ENCODE peak calls at places on chromosomes 11 and 22, in four cellular contexts. F is SW 1271; I is neural progenitor cell; U is CD8-positive, alpha-beta memory T cell. T is an unnamed sample.

GRCh38 chr11:123202155-123202714 is 7.2 kb upstream of the CLMP start:
- DNase-seq in F (no peak), U (no peak), I (peak; percentile 52), T (peak; percentile 83)

GRCh38 chr22:43811777-43812148 is 342 bp downstream of the EFCAB6 start:
- DNase-seq in U (no peak), I (no peak), F (no peak), T (peak; percentile 68)

GRCh38 chr11:133898031-133898769 is 52.9 kb upstream of the SPATA19 start:
- DNase-seq in U (no peak), I (peak; percentile 24), F (no peak), T (peak; percentile 56)

GRCh38 chr22:38758276-38758945 is 2.6 kb upstream of the SUN2 start:
- DNase-seq in I (no peak), F (no peak), U (peak; percentile 61), T (peak; percentile 24)

GRCh38 chr11:42338056-42338455 is 878.6 kb upstream of the LRRC4C start:
- DNase-seq in F (no peak), I (no peak), U (no peak), T (no peak)

GRCh38 chr11:82315093-82315492 is 418.6 kb downstream of the FAM181B start:
- DNase-seq in F (no peak), U (no peak), I (peak; percentile 70), T (peak; percentile 77)

GRCh38 chr11:66347425-66348276 is at the start of gene B4GAT1:
- DNase-seq in F (peak; percentile 85), U (peak; percentile 80), I (peak; percentile 90), T (peak; percentile 96)

GRCh38 chr11:62451243-62451626 is 32.4 kb downstream of the SCGB1A1 start:
- DNase-seq in I (no peak), U (no peak), F (no peak), T (no peak)

GRCh38 chr22:45876136-45877035 is 100.6 kb downstream of the WNT7B start:
- DNase-seq in U (no peak), I (no peak), F (no peak), T (no peak)

GRCh38 chr11:2093575-2094353 is 45.4 kb downstream of the IGF2 start:
- DNase-seq in I (no peak), F (no peak), U (no peak), T (no peak)

GRCh38 chr11:20117291-20117690 is 43.0 kb downstream of the DBX1 start:
- DNase-seq in U (no peak), I (no peak), F (no peak), T (no peak)

GRCh38 chr11:125402436-125402835 is 93.6 kb downstream of the FEZ1 start:
- DNase-seq in U (no peak), I (no peak), F (no peak), T (peak; percentile 77)

GRCh38 chr11:111063711-111064110 is 181.8 kb upstream of the POU2AF2 start:
- DNase-seq in U (no peak), F (no peak), I (peak; percentile 23), T (no peak)

GRCh38 chr22:38834215-38834953 is 9.4 kb downstream of the NPTXR start:
- DNase-seq in F (no peak), I (no peak), U (no peak), T (no peak)

GRCh38 chr11:76783294-76783900 is at the start of gene TSKU:
- DNase-seq in F (no peak), U (no peak), I (no peak), T (no peak)

GRCh38 chr11:7596975-7597391 is 76.3 kb downstream of the CYB5R2 start:
- DNase-seq in I (no peak), U (no peak), F (no peak), T (peak; percentile 28)

GRCh38 chr11:69867076-69868002 is 48.1 kb upstream of the FGF3 start:
- DNase-seq in I (no peak), F (no peak), U (no peak), T (peak; percentile 70)

GRCh38 chr22:43213066-43213465 is 26.1 kb upstream of the TTLL12 start:
- DNase-seq in U (no peak), I (peak; percentile 55), F (no peak), T (peak; percentile 73)

GRCh38 chr22:23275751-23276150 is 95.4 kb downstream of the BCR start:
- DNase-seq in I (no peak), U (no peak), F (no peak), T (no peak)

GRCh38 chr11:94884322-94884721 is 89.0 kb downstream of the CWC15 start:
- DNase-seq in F (no peak), I (no peak), U (no peak), T (no peak)

GRCh38 chr11:9379046-9379445 is 5.4 kb upstream of the IPO7 start:
- DNase-seq in I (no peak), U (no peak), F (no peak), T (no peak)

GRCh38 chr11:119509969-119510401 is 87.0 kb upstream of the THY1 start:
- DNase-seq in F (peak; percentile 51), U (no peak), I (no peak), T (no peak)

GRCh38 chr11:92152245-92152644 is 72.4 kb upstream of the FAT3 start:
- DNase-seq in I (no peak), F (no peak), U (no peak), T (no peak)

GRCh38 chr22:20606041-20606783 is 98.8 kb downstream of the MED15 start:
- DNase-seq in F (peak; percentile 17), U (peak; percentile 64), I (peak; percentile 84), T (peak; percentile 90)

GRCh38 chr11:122309262-122309925 is 193.4 kb upstream of the BLID start:
- DNase-seq in F (no peak), I (no peak), U (no peak), T (no peak)

GRCh38 chr22:37021710-37022482 is 2.4 kb downstream of the MPST start:
- DNase-seq in F (no peak), U (peak; percentile 28), I (peak; percentile 86), T (peak; percentile 60)

GRCh38 chr11:95229199-95230053 is 1.6 kb downstream of the SESN3 start:
- DNase-seq in U (peak; percentile 4), F (no peak), I (no peak), T (peak; percentile 66)